ENCODE peak calls at places on chromosomes 4 and X, in ten cellular contexts. W, X, A, V, S, O, M, Q, U and D are unnamed samples.

GRCh38 chr4:6885953-6886557 is 23.6 kb upstream of the TBC1D14 start:
- DNase-seq in O (peak), V (peak), M (peak), Q (no peak), W (peak), A (peak), X (peak), U (no peak), S (peak), D (peak)

GRCh38 chr4:67581913-67582312 is 23.4 kb downstream of the STAP1 start:
- DNase-seq in M (no peak), S (no peak), V (no peak), A (no peak), O (no peak), X (no peak), W (no peak), Q (peak), U (no peak), D (no peak)

GRCh38 chr4:99886146-99886545 is 8.1 kb downstream of the LAMTOR3 start:
- DNase-seq in W (no peak), X (no peak), V (peak), M (peak), U (no peak), Q (no peak), S (no peak), A (no peak), O (no peak), D (no peak)

GRCh38 chr4:46927201-46927600 is 18.2 kb upstream of the COX7B2 start:
- DNase-seq in O (no peak), V (no peak), A (peak), X (no peak), Q (no peak), W (no peak), S (no peak), M (no peak), U (no peak), D (no peak)

GRCh38 chr4:148145475-148145874 is 296.7 kb downstream of the NR3C2 start:
- DNase-seq in M (no peak), U (no peak), A (no peak), W (no peak), O (no peak), S (no peak), X (no peak), V (no peak), Q (no peak), D (no peak)

GRCh38 chr4:20687894-20688293 is 12.4 kb upstream of the PACRGL start:
- DNase-seq in S (no peak), X (no peak), O (no peak), Q (no peak), A (no peak), M (peak), U (no peak), V (peak), W (no peak), D (no peak)

GRCh38 chr4:167826281-167826680 is 266.1 kb upstream of the ANXA10 start:
- DNase-seq in V (no peak), Q (no peak), M (peak), S (no peak), U (no peak), O (no peak), X (peak), W (no peak), A (no peak), D (no peak)

GRCh38 chr4:98747659-98748091 is 89.3 kb upstream of the TSPAN5 start:
- DNase-seq in Q (no peak), M (no peak), O (no peak), V (no peak), W (no peak), U (no peak), X (peak), A (no peak), S (no peak), D (no peak)

GRCh38 chrX:119622356-119623232 is 16.4 kb upstream of the NKRF start:
- DNase-seq in S (no peak), X (no peak), W (peak), U (no peak), M (peak), Q (no peak), O (no peak), A (no peak), V (no peak), D (peak)

GRCh38 chr4:86015412-86016350 is 344.2 kb downstream of the MAPK10 start:
- DNase-seq in O (no peak), V (no peak), W (no peak), Q (no peak), A (peak), X (no peak), M (no peak), U (no peak), S (no peak), D (no peak)

GRCh38 chrX:25275159-25275558 is 259.4 kb upstream of the ARX start:
- DNase-seq in U (no peak), O (no peak), M (no peak), S (no peak), V (no peak), Q (no peak), A (no peak), X (peak), W (no peak), D (no peak)

GRCh38 chr4:123588631-123589223 is 192.1 kb downstream of the SPRY1 start:
- DNase-seq in A (no peak), Q (no peak), O (no peak), U (peak), W (no peak), M (peak), S (no peak), V (peak), X (no peak), D (no peak)

GRCh38 chr4:87075876-87076275 is 141.1 kb downstream of the AFF1 start:
- DNase-seq in V (no peak), O (no peak), W (no peak), A (no peak), X (no peak), S (no peak), M (peak), Q (no peak), U (no peak), D (no peak)

DNA sequence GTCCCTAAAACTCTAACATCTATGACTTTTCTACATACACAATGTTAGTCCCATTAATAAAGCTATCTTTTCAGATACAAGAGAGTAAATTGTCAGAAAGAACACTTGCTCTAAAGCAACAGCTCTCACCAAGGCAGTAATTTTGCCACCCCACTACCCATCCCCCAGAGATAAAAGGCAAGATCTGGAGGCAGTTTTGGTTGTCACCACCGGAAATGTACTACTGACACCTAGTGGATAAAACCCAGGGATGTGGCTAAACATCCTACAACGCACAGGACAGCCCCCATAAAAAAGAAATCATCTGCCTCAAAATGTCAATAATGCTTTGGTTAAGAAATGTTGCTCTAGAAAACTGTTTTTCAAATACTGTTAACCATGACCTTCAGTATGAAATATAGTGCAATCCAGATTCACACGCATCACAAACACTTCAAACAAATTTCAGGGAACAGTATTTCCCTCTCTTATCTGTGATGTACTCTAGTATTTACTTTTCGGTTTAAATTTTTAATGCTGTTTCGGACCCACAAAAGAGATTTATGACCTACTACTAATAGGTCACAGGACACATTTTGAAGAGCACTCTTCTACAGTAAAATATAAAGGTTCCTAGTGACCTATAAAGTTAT is 5.1 kb downstream of the FBXL5 start:
- DNase-seq in W (peak), S (peak), X (peak), O (peak), M (peak), U (peak), A (peak), V (peak), Q (peak), D (no peak)
- H3K27ac ChIP-seq in W (peak), S (peak), X (peak), O (no peak), M (no peak), U (no peak), A (no peak), V (peak), Q (no peak), D (peak)

DNA sequence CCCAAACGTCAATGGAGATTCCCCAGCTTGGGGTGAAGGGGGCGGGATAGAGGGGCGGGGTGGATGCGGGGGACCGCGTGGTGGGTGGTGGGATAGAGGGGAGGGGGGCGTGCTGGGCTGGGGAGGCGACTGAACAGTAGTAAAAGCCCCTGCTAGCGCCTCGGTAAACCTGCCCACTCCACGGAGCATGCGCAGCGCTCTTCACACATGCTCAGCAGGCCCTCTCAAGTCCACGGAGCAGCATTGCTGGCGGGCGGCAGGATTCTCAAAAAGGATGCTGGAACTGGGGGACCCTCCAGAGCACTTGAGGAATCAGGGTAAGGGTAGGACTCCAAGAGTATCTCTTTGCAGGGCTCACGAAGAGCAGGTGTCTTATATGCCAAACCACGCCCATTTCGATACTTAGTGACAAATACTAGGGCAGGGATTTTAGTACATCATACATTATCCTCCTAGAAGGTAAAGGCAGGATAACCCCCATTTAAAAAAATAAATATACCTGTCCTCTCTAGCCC is 378 bp upstream of the RPS6KA6 start:
- DNase-seq in A (peak), O (no peak), U (peak), V (peak), W (peak), X (no peak), S (peak), Q (no peak), M (peak), D (peak)
- H3K27ac ChIP-seq in A (no peak), O (no peak), U (peak), V (no peak), W (peak), X (no peak), S (no peak), Q (no peak), M (no peak), D (peak)

GRCh38 chr4:125365731-125366130 is 51.0 kb downstream of the FAT4 start:
- DNase-seq in U (no peak), V (no peak), X (no peak), O (no peak), A (no peak), M (no peak), Q (no peak), S (no peak), W (no peak), D (no peak)

GRCh38 chr4:125368161-125368560 is 53.4 kb downstream of the FAT4 start:
- DNase-seq in A (no peak), W (no peak), M (peak), Q (no peak), U (no peak), O (no peak), V (no peak), X (peak), S (no peak), D (no peak)

GRCh38 chr4:125370478-125370877 is 55.7 kb downstream of the FAT4 start:
- DNase-seq in O (no peak), A (no peak), W (no peak), Q (no peak), M (no peak), V (no peak), U (no peak), X (no peak), S (no peak), D (no peak)

GRCh38 chr4:125368684-125369083 is 53.9 kb downstream of the FAT4 start:
- DNase-seq in Q (no peak), M (peak), O (no peak), W (no peak), U (no peak), A (no peak), S (no peak), V (peak), X (peak), D (no peak)

GRCh38 chr4:125369098-125369497 is 54.3 kb downstream of the FAT4 start:
- DNase-seq in V (no peak), X (no peak), S (no peak), Q (no peak), O (no peak), M (no peak), A (no peak), W (no peak), U (no peak), D (no peak)
- H3K27ac ChIP-seq in V (no peak), X (peak), S (peak), Q (no peak), O (no peak), M (no peak), A (no peak), W (peak), U (no peak), D (no peak)

GRCh38 chr4:128256539-128256938 is 31.1 kb downstream of the PGRMC2 start:
- DNase-seq in M (no peak), S (no peak), U (no peak), X (no peak), V (no peak), Q (no peak), W (no peak), A (no peak), O (no peak), D (no peak)

GRCh38 chr4:128249787-128250668 is 37.6 kb downstream of the PGRMC2 start:
- DNase-seq in S (no peak), M (no peak), V (no peak), W (no peak), A (no peak), X (peak), U (no peak), Q (no peak), O (no peak), D (no peak)

DNA sequence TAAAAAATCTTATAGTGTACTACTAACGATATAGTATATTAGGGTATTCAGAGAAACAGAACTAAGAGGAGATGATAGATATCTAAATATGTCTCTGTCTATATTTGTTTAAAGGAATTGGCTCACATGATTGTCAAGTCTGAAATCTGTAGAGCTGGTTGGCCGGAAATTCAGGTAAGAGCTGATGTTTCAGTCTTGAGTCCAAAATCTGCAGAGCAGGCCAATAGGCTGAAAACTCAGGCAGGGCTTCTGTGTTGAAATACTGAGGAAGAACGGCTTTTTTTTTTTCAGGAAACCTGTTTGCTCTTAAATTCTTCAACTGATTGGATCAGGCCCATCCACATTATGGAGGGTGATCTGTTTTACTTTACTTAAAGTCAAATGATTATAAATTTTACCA is 31.7 kb downstream of the PGRMC2 start:
- DNase-seq in Q (no peak), X (no peak), S (no peak), O (no peak), W (no peak), V (no peak), A (peak), M (no peak), U (no peak), D (no peak)
- H3K27ac ChIP-seq in Q (no peak), X (no peak), S (no peak), O (no peak), W (no peak), V (no peak), A (no peak), M (no peak), U (no peak), D (no peak)

DNA sequence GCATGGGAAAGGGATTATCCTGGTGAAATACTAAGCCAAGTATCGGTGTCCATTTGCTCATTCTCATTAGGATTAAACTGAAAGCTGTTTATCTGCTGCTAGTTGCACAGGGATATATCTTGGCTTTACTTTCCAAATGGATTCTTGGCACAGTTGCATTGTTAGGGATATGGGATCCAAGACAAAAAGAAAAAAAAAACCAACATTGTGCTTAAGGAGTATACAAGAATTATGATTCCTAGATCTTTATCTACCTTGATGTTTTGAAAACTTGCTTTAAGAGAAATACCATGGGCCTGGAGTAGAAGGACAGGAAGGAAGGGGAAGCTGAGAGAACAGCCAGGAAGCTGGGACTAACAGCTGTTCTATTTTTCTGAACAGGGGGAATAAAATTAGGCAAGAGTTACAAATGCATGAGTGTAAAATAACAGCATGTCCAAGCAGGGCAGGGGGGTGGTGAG is 107.6 kb downstream of the ATXN3L start:
- DNase-seq in M (peak), V (peak), A (no peak), W (no peak), Q (no peak), S (no peak), X (no peak), U (no peak), O (no peak), D (no peak)
- H3K27ac ChIP-seq in M (no peak), V (no peak), A (no peak), W (no peak), Q (no peak), S (peak), X (no peak), U (peak), O (no peak), D (peak)

GRCh38 chr4:141023051-141023450 is 110.2 kb downstream of the RNF150 start:
- DNase-seq in O (no peak), M (no peak), X (no peak), V (no peak), U (no peak), Q (no peak), W (no peak), S (no peak), A (no peak), D (no peak)

GRCh38 chr4:141021397-141022194 is 111.7 kb downstream of the RNF150 start:
- DNase-seq in M (no peak), V (no peak), W (no peak), A (no peak), X (no peak), Q (no peak), O (no peak), U (no peak), S (no peak), D (no peak)

GRCh38 chr4:141028024-141028529 is 105.2 kb downstream of the RNF150 start:
- DNase-seq in S (no peak), A (no peak), U (no peak), W (no peak), M (peak), O (no peak), Q (no peak), V (peak), X (peak), D (no peak)

GRCh38 chr4:141022221-141022760 is 111.0 kb downstream of the RNF150 start:
- DNase-seq in A (no peak), Q (no peak), M (no peak), V (no peak), O (no peak), X (peak), S (no peak), U (no peak), W (no peak), D (no peak)

DNA sequence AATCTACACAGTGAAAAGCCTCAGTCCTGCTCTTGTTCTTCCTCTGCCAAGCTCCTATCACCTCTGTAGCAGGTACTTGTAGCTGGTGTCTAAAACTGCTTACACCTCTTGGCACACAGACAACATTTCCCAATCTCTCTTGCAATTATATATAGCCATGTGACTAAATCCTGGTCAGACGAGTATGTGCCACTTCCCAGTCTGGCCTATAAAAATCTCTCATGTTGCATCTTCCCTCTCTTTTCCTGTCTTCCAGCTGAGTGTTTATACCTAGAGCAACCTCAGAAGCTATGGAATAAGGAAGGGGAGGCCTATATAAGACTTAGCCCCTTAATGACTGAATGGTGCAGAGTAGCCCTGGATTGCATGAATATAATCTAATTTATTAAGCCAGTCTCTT is 105.8 kb downstream of the RNF150 start:
- DNase-seq in V (peak), W (no peak), U (no peak), S (no peak), M (peak), O (no peak), A (peak), Q (no peak), X (no peak), D (no peak)
- H3K27ac ChIP-seq in V (no peak), W (no peak), U (no peak), S (peak), M (peak), O (no peak), A (no peak), Q (no peak), X (no peak), D (no peak)

GRCh38 chr4:108449139-108449538 is 171.2 kb upstream of the RPL34 start:
- DNase-seq in X (no peak), M (no peak), S (no peak), U (no peak), Q (no peak), O (no peak), V (no peak), W (no peak), A (no peak), D (no peak)
- H3K27ac ChIP-seq in X (no peak), M (no peak), S (no peak), U (no peak), Q (no peak), O (no peak), V (no peak), W (no peak), A (no peak), D (no peak)